ENCODE peak calls at places on chromosomes 5 and 9, in nine cellular contexts. K, P, J, Z, V, I, S, N and M are unnamed samples.

GRCh38 chr9:133108794-133109641 is 12.0 kb downstream of the RALGDS start:
- DNase-seq in S (no peak), V (no peak), N (no peak), J (peak), Z (peak), P (no peak), I (no peak), K (no peak), M (no peak)

GRCh38 chr5:74127377-74128338 is 501.7 kb downstream of the ARHGEF28 start:
- DNase-seq in S (peak), V (peak), K (peak), P (no peak), I (no peak), J (no peak), Z (peak), N (no peak), M (peak)

GRCh38 chr9:69949396-69949795 is 94.3 kb upstream of the MAMDC2 start:
- DNase-seq in V (peak), S (no peak), P (no peak), N (peak), Z (no peak), J (no peak), K (no peak), I (no peak), M (peak)

GRCh38 chr5:66958984-66959641 is 237.5 kb downstream of the CD180 start:
- DNase-seq in S (peak), P (peak), V (peak), I (peak), N (peak), Z (no peak), J (peak), K (peak), M (peak)

GRCh38 chr5:142133382-142134206 is 25.0 kb downstream of the NDFIP1 start:
- DNase-seq in N (no peak), I (no peak), S (no peak), J (no peak), P (no peak), K (no peak), Z (no peak), V (no peak), M (no peak)

GRCh38 chr5:1476967-1477310 is 31.7 kb upstream of the SLC6A3 start:
- DNase-seq in V (no peak), P (no peak), K (no peak), I (no peak), J (no peak), Z (no peak), S (no peak), N (no peak), M (no peak)

GRCh38 chr5:168477060-168477459 is 9.2 kb upstream of the RARS1 start:
- DNase-seq in S (no peak), V (peak), J (no peak), P (no peak), N (peak), Z (no peak), I (no peak), K (no peak), M (peak)

GRCh38 chr9:38484076-38484637 is 59.9 kb upstream of the IGFBPL1 start:
- DNase-seq in J (no peak), N (no peak), S (no peak), Z (no peak), V (no peak), I (no peak), P (no peak), K (no peak), M (no peak)

DNA sequence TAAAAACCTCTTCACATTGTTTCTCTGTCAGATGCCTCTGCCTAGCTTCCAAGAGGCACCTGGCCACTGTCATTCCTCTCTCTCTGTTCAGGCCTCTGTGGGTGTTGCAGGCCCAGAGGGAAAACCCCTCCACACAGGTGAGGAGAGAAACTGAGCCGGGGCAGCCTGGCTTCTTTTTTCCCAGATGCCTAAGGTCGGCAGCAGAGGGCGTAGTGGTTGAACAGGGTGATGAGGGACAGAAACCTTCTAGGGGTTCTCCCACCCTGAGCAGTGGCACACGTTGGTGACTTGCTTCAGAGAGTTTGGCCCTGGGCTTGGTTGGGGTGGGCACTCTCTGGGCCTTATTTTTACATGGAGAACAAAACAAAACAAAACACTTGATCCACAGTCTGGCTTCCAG is 12.2 kb downstream of the IL9 start:
- DNase-seq in Z (no peak), J (no peak), P (no peak), N (no peak), S (no peak), V (no peak), K (no peak), I (no peak), M (no peak)
- TF ChIP-seq CTCF in Z (peak), J (no peak), P (no peak), N (peak), S (no peak), V (peak), K (peak), I (no peak), M (peak)

DNA sequence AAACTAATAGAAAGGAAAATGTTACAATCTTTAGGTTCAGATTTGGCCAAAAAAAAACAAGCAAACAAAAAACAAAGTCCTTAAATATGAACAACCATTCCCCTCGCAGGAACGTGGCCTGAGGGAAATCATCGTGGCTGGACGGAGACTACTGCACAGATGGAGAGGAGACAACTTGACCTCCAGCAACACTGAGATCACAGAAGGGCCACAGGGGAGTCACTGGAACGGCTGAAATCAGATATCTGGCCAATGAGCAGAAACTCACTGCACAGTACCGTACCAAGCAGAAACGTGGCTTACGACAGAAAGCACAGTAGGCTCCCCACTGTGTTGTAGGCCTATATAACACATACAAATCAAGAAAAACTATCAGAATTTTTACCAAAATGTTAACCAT is 27.7 kb downstream of the CAMSAP1 start:
- DNase-seq in J (peak), S (peak), V (no peak), P (no peak), Z (no peak), N (peak), I (no peak), K (no peak), M (no peak)
- H3K4me3 ChIP-seq in J (no peak), S (no peak), V (no peak), P (no peak), Z (no peak), N (no peak), I (no peak), K (no peak), M (no peak)

GRCh38 chr5:61139094-61139873 is 23.0 kb downstream of the SMIM15 start:
- DNase-seq in P (no peak), J (no peak), V (no peak), N (peak), I (no peak), Z (peak), K (peak), S (no peak), M (no peak)
- TF ChIP-seq CTCF in P (no peak), J (no peak), V (peak), N (peak), I (peak), Z (peak), K (peak), S (no peak), M (peak)

DNA sequence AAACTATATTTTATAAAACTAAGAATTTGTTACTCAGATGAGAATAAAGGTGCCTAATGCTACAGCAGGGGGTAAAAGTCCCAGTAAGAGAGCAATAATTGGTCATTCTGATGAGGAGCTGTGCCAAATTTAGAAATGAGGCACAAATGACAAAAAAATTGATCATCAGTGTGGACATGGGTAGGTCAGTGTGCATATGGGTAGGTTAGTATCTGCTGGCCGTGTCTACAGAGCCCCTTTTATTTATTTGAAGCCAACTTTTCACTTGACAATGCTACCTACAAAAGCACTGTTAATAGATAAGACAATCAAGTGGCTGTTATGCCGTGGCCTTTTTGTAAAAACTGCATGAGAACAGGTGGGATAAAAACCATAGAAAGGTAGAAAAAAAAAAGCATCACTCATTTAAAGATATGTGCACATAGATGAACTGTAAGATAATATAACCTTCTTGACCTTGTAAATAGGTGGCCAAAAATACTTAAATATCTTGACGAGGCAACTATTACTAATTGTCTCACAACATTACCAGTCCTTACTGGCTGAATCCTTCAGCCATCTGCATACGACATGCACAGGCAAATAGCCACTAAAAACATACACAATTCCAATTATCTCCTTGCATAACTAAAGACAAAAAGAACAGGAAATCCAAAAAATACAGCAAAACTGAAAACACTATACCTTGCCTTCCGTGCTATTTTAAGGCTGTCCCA is 454.7 kb downstream of the RAB3C start:
- DNase-seq in V (no peak), I (no peak), N (peak), P (no peak), J (no peak), S (no peak), K (no peak), Z (no peak), M (no peak)
- H3K4me3 ChIP-seq in V (peak), I (peak), N (peak), P (peak), J (peak), S (peak), K (peak), Z (peak), M (peak)

DNA sequence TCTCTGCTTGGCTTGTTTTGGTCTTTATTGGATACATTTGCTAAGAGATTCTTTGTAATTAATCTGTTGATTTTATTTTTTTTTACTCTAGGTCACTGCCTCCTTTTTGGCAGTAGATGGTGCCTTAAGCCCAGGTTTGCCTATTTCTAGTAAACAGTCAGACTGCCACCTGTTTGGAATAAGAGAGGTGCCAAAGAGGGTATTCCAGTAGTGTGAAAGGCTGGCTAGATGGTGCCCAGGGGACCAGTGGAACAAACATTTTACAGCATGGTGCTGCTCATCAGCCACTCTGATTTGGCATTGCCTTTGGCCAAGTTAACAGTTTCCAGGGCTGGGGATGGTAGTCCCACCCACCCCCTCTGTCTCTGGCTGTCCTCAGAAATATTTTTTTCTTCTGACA is 36.7 kb upstream of the FBXL7 start:
- DNase-seq in I (no peak), S (no peak), Z (peak), J (no peak), V (peak), K (no peak), N (peak), P (no peak), M (peak)
- TF ChIP-seq CTCF in I (peak), S (peak), Z (peak), J (peak), V (peak), K (peak), N (peak), P (peak), M (peak)

GRCh38 chr5:140043508-140043872 is 391 bp upstream of the NRG2 start:
- DNase-seq in K (peak), J (peak), Z (peak), S (no peak), P (no peak), V (no peak), I (no peak), N (peak), M (no peak)
- H3K4me3 ChIP-seq in K (peak), J (peak), Z (peak), S (peak), P (peak), V (peak), I (peak), N (peak), M (peak)

DNA sequence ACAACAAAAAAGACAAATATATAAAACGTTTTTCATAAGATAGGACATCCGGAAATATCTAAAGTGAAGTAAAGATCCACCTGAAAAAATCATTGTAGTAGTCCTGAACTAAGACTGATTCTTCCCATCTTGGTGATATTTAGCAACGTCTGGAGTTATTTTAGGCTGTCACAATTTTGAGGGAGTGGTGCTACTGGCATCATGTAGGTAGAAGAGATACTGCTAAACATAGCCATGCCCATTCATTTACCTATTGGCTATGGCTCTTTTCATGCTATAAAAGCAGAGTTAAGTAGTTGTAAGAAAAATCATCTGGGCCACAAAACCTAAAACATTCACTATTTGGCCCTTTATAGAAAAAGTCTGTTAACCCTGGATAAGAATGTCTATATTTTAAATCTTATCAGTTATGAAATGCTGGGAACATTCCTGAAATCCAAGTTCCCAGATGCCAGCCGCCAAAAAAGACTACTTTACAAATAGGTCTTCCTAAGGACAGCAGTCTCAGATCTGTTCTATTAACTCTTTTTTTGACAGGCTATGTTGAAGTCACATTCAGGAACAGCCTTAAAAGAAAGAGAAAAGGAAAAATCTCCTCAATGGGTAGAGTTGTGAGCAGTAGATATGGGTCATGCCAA is 27.0 kb downstream of the RAPGEF6 start:
- DNase-seq in K (no peak), S (no peak), I (no peak), P (no peak), V (peak), N (no peak), Z (no peak), J (no peak), M (no peak)
- TF ChIP-seq CTCF in K (no peak), S (no peak), I (no peak), P (no peak), V (no peak), N (no peak), Z (no peak), J (no peak), M (no peak)

GRCh38 chr9:14096182-14096922 is 217.6 kb downstream of the NFIB start:
- DNase-seq in S (peak), P (no peak), N (peak), J (peak), K (no peak), Z (peak), I (no peak), V (peak), M (peak)
- H3K4me3 ChIP-seq in S (peak), P (peak), N (no peak), J (peak), K (no peak), Z (peak), I (no peak), V (no peak), M (peak)

GRCh38 chr9:80692751-80693150 is 996.6 kb downstream of the TLE1 start:
- DNase-seq in Z (no peak), P (no peak), J (no peak), I (no peak), N (no peak), S (no peak), V (no peak), K (no peak), M (no peak)
- TF ChIP-seq CTCF in Z (no peak), P (no peak), J (no peak), I (no peak), N (no peak), S (no peak), V (no peak), K (no peak), M (no peak)